ENCODE peak calls at places on chromosomes 11 and 22, in four cellular contexts. One of them, this sample, is unnamed.

GRCh38 chr11:12505183-12505582 is 127.8 kb downstream of the PARVA start:
- DNase-seq in pancreas: no peak
- DNase-seq in hypothalamus: no peak
- DNase-seq in EH: no peak
- DNase-seq in this sample: no peak

GRCh38 chr11:90476442-90477007 is 253.7 kb upstream of the CHORDC1 start:
- DNase-seq in pancreas: no peak
- DNase-seq in hypothalamus: no peak
- DNase-seq in EH: no peak
- DNase-seq in this sample: no peak

GRCh38 chr11:326592-326841 is 5.9 kb upstream of the IFITM3 start:
- DNase-seq in pancreas: no peak
- DNase-seq in hypothalamus: no peak
- DNase-seq in EH: no peak
- DNase-seq in this sample: no peak

GRCh38 chr11:66015094-66015881 is 3.5 kb downstream of the CST6 start:
- DNase-seq in pancreas: no peak
- DNase-seq in hypothalamus: no peak
- DNase-seq in EH: peak
- DNase-seq in this sample: no peak

GRCh38 chr11:60563553-60564235 is 48.5 kb downstream of the MS4A13 start:
- DNase-seq in pancreas: no peak
- DNase-seq in hypothalamus: no peak
- DNase-seq in EH: no peak
- DNase-seq in this sample: no peak

GRCh38 chr22:45008853-45009751 is 703 bp downstream of the PHF21B start:
- DNase-seq in pancreas: peak
- DNase-seq in hypothalamus: no peak
- DNase-seq in EH: peak
- DNase-seq in this sample: peak

GRCh38 chr22:17774206-17774927 is at the start of gene BID:
- DNase-seq in pancreas: peak
- DNase-seq in hypothalamus: no peak
- DNase-seq in EH: peak
- DNase-seq in this sample: peak

GRCh38 chr22:42262964-42263363 is 7.5 kb downstream of the TCF20 start:
- DNase-seq in pancreas: no peak
- DNase-seq in hypothalamus: no peak
- DNase-seq in EH: no peak
- DNase-seq in this sample: no peak

GRCh38 chr11:93921695-93922468 is 71.5 kb upstream of the VSTM5 start:
- DNase-seq in pancreas: no peak
- DNase-seq in hypothalamus: no peak
- DNase-seq in EH: peak
- DNase-seq in this sample: no peak

GRCh38 chr22:46023558-46023981 is 46.6 kb upstream of the WNT7B start:
- DNase-seq in pancreas: peak
- DNase-seq in hypothalamus: no peak
- DNase-seq in EH: peak
- DNase-seq in this sample: no peak

GRCh38 chr11:33060271-33060670 is 20.9 kb downstream of the TCP11L1 start:
- DNase-seq in pancreas: no peak
- DNase-seq in hypothalamus: no peak
- DNase-seq in EH: no peak
- DNase-seq in this sample: no peak

GRCh38 chr11:35030716-35031213 is 108.2 kb upstream of the CD44 start:
- DNase-seq in pancreas: no peak
- DNase-seq in hypothalamus: no peak
- DNase-seq in EH: peak
- DNase-seq in this sample: peak

GRCh38 chr22:29596408-29596807 is 7.0 kb upstream of the NF2 start:
- DNase-seq in pancreas: no peak
- DNase-seq in hypothalamus: no peak
- DNase-seq in EH: no peak
- DNase-seq in this sample: no peak

GRCh38 chr11:121630041-121630440 is 177.3 kb upstream of the SORL1-AS1 start:
- DNase-seq in pancreas: no peak
- DNase-seq in hypothalamus: no peak
- DNase-seq in EH: peak
- DNase-seq in this sample: no peak

GRCh38 chr11:114228401-114229061 is 67.7 kb upstream of the NNMT start:
- DNase-seq in pancreas: no peak
- DNase-seq in hypothalamus: no peak
- DNase-seq in EH: no peak
- DNase-seq in this sample: no peak

GRCh38 chr11:72920001-72920400 is 105.8 kb downstream of the ATG16L2 start:
- DNase-seq in pancreas: no peak
- DNase-seq in hypothalamus: no peak
- DNase-seq in EH: no peak
- DNase-seq in this sample: no peak

GRCh38 chr22:17606472-17606871 is 22.1 kb downstream of the ATP6V1E1 start:
- DNase-seq in pancreas: no peak
- DNase-seq in hypothalamus: no peak
- DNase-seq in EH: peak
- DNase-seq in this sample: no peak

GRCh38 chr11:112837162-112837826 is 123.9 kb upstream of the NCAM1 start:
- DNase-seq in pancreas: peak
- DNase-seq in hypothalamus: no peak
- DNase-seq in EH: peak
- DNase-seq in this sample: no peak

GRCh38 chr22:48306785-48307570 is 1520.7 kb downstream of the BRD1 start:
- DNase-seq in pancreas: no peak
- DNase-seq in hypothalamus: no peak
- DNase-seq in EH: no peak
- DNase-seq in this sample: no peak

GRCh38 chr11:115166826-115167225 is 337.4 kb downstream of the CADM1 start:
- DNase-seq in pancreas: no peak
- DNase-seq in hypothalamus: no peak
- DNase-seq in EH: no peak
- DNase-seq in this sample: no peak

GRCh38 chr11:65555693-65556231 is 2.4 kb downstream of the LTBP3 start:
- DNase-seq in pancreas: no peak
- DNase-seq in hypothalamus: no peak
- DNase-seq in EH: peak
- DNase-seq in this sample: peak

GRCh38 chr22:40951795-40952602 is 821 bp downstream of the RBX1 start:
- DNase-seq in pancreas: no peak
- DNase-seq in hypothalamus: no peak
- DNase-seq in EH: peak
- DNase-seq in this sample: no peak

GRCh38 chr11:5631969-5632635 is 7.3 kb downstream of the TRIM34 start:
- DNase-seq in pancreas: no peak
- DNase-seq in hypothalamus: no peak
- DNase-seq in EH: no peak
- DNase-seq in this sample: no peak

GRCh38 chr22:23521442-23522113 is 58.5 kb downstream of the IGLL1 start:
- DNase-seq in pancreas: peak
- DNase-seq in hypothalamus: peak
- DNase-seq in EH: peak
- DNase-seq in this sample: peak

GRCh38 chr11:68146010-68146540 is 24.9 kb upstream of the CHKA start:
- DNase-seq in pancreas: peak
- DNase-seq in hypothalamus: no peak
- DNase-seq in EH: peak
- DNase-seq in this sample: peak

GRCh38 chr11:113991718-113992458 is 17.0 kb downstream of the HTR3A start:
- DNase-seq in pancreas: no peak
- DNase-seq in hypothalamus: no peak
- DNase-seq in EH: peak
- DNase-seq in this sample: no peak

GRCh38 chr11:2348986-2349385 is 28.1 kb upstream of the CD81 start:
- DNase-seq in pancreas: no peak
- DNase-seq in hypothalamus: no peak
- DNase-seq in EH: peak
- DNase-seq in this sample: no peak

GRCh38 chr11:74021998-74022397 is 13.1 kb upstream of the UCP3 start:
- DNase-seq in pancreas: no peak
- DNase-seq in hypothalamus: no peak
- DNase-seq in EH: no peak
- DNase-seq in this sample: no peak